ENCODE peak calls at places on chromosomes 16 and 17, in nine cellular contexts. X is stimulated activated CD8-positive, alpha-beta memory T cell treated with anti-CD3 and anti-CD28 coated beads, Interleukin-15, amount 100 ng/mL, for 24 hours; M is endothelial cell; A is fibroblast of the conjunctiva; Z is amygdala; W is A549; B is PC-3; K is T-helper 1 cell; G is ELR. J is an unnamed sample.

GRCh38 chr16:79970551-79971236 is 370.2 kb upstream of the MAF start:
- DNase-seq in B (no peak), G (no peak), A (no peak), M (no peak), X (no peak), K (no peak), W (no peak), Z (no peak), J (no peak)

GRCh38 chr16:62225675-62226074 is 189.4 kb upstream of the CDH8 start:
- DNase-seq in W (peak; percentile 3), X (no peak), M (peak; percentile 64), A (peak; percentile 13), G (peak; percentile 29), B (peak; percentile 75), Z (peak; percentile 50), K (no peak), J (no peak)

GRCh38 chr17:70699408-70699807 is 530.1 kb downstream of the KCNJ2 start:
- DNase-seq in Z (peak; percentile 3), M (no peak), X (no peak), A (no peak), W (no peak), K (no peak), B (no peak), G (no peak), J (no peak)

GRCh38 chr16:55944377-55944802 is 69.2 kb upstream of the CES5A start:
- DNase-seq in M (peak; percentile 76), G (peak; percentile 60), X (peak; percentile 13), W (peak; percentile 36), A (peak; percentile 60), K (peak; percentile 10), Z (peak; percentile 69), B (peak; percentile 59), J (peak; percentile 25)

GRCh38 chr17:79622776-79623175 is 11.9 kb upstream of the RBFOX3 start:
- DNase-seq in Z (no peak), W (no peak), A (no peak), G (no peak), B (no peak), X (no peak), K (no peak), M (no peak), J (no peak)

GRCh38 chr17:80561541-80562114 is 17.0 kb downstream of the RPTOR start:
- DNase-seq in M (no peak), W (no peak), Z (no peak), A (no peak), K (no peak), B (no peak), G (peak; percentile 27), X (no peak), J (no peak)

GRCh38 chr17:75475144-75475835 is 18.9 kb downstream of the TMEM94 start:
- DNase-seq in Z (no peak), W (no peak), G (peak; percentile 34), K (no peak), B (no peak), M (no peak), X (no peak), A (no peak), J (no peak)

GRCh38 chr16:9966569-9967157 is 215.6 kb downstream of the GRIN2A start:
- DNase-seq in Z (no peak), X (no peak), A (no peak), W (no peak), K (no peak), G (peak; percentile 55), M (no peak), B (peak; percentile 65), J (no peak)

GRCh38 chr17:61139219-61139618 is 260.4 kb upstream of the TBX2 start:
- DNase-seq in M (no peak), W (no peak), B (peak; percentile 44), X (no peak), G (peak; percentile 89), Z (no peak), K (peak; percentile 34), A (peak; percentile 31), J (peak; percentile 37)

GRCh38 chr16:30054959-30055553 is 10.5 kb upstream of the ALDOA start:
- DNase-seq in Z (no peak), G (peak; percentile 53), X (no peak), M (peak; percentile 76), B (peak; percentile 58), K (peak; percentile 29), W (peak; percentile 81), A (no peak), J (no peak)

GRCh38 chr17:79566251-79566955 is 44.4 kb downstream of the RBFOX3 start:
- DNase-seq in Z (no peak), A (no peak), X (no peak), G (no peak), W (no peak), M (no peak), B (no peak), K (no peak), J (no peak)

GRCh38 chr16:85983606-85984005 is 84.6 kb downstream of the IRF8 start:
- DNase-seq in G (no peak), W (no peak), Z (no peak), X (no peak), M (no peak), A (no peak), K (no peak), B (no peak), J (no peak)

J was measured in skeletal muscle cell.